ENCODE peak calls at places on chromosomes 12 and 14, in eight cellular contexts. F is activated gamma-delta T cell treated with Interleukin-2 at 50 U/mL for 16 hours; E is AG09319; K is activated CD4-positive, CD25-positive, alpha-beta regulatory T cell; S is stimulated activated CD8-positive, alpha-beta memory T cell treated with anti-CD3 and anti-CD28 coated beads, Interleukin-4, amount 100 ng/mL, for 4 hours; R is stimulated activated CD4-positive, alpha-beta T cell treated with anti-CD3 and anti-CD28 coated beads, TNF-alpha, amount 100 ng/mL, for 48 hours; C is IMR-90; H is CD8-positive, alpha-beta memory T cell. T is an unnamed sample.

GRCh38 chr12:89552376-89552775 is 26.5 kb upstream of the POC1B start:
- DNase-seq in F (no peak), E (no peak), K (no peak), S (no peak), R (no peak), C (peak), H (no peak), T (peak)

GRCh38 chr14:104332634-104333270 is 194.4 kb downstream of the KIF26A start:
- DNase-seq in F (no peak), E (no peak), K (no peak), S (no peak), R (no peak), C (no peak), H (no peak), T (no peak)

GRCh38 chr14:44995770-44996294 is 33.8 kb downstream of the TOGARAM1 start:
- DNase-seq in F (no peak), E (no peak), K (no peak), S (no peak), R (no peak), C (peak), H (no peak), T (no peak)

GRCh38 chr14:61566537-61567225 is 128.6 kb upstream of the HIF1A start:
- DNase-seq in F (no peak), E (no peak), K (no peak), S (no peak), R (no peak), C (peak), H (no peak), T (peak)

GRCh38 chr14:50062438-50063039 is 53.8 kb downstream of the VCPKMT start:
- DNase-seq in F (peak), E (no peak), K (peak), S (peak), R (peak), C (peak), H (peak), T (peak)

GRCh38 chr12:2893007-2893406 is 2.3 kb downstream of the TULP3 start:
- DNase-seq in F (no peak), E (peak), K (no peak), S (no peak), R (no peak), C (peak), H (no peak), T (no peak)

GRCh38 chr12:5907812-5908211 is 37.2 kb downstream of the ANO2 start:
- DNase-seq in F (no peak), E (no peak), K (no peak), S (no peak), R (no peak), C (no peak), H (no peak), T (no peak)

GRCh38 chr14:35365130-35366047 is 39.2 kb downstream of the NFKBIA start:
- DNase-seq in F (peak), E (no peak), K (peak), S (peak), R (peak), C (peak), H (no peak), T (peak)

GRCh38 chr14:77377502-77377844 is 294 bp downstream of the SAMD15 start:
- DNase-seq in F (no peak), E (no peak), K (no peak), S (no peak), R (no peak), C (no peak), H (no peak), T (no peak)

GRCh38 chr12:93946542-93947150 is 201.7 kb upstream of the PLXNC1 start:
- DNase-seq in F (no peak), E (no peak), K (no peak), S (no peak), R (no peak), C (peak), H (no peak), T (no peak)

GRCh38 chr14:22438742-22439141 is 150.3 kb downstream of the DAD1 start:
- DNase-seq in F (no peak), E (no peak), K (no peak), S (no peak), R (no peak), C (no peak), H (no peak), T (no peak)

GRCh38 chr14:31090872-31091764 is 64.9 kb upstream of the STRN3 start:
- DNase-seq in F (no peak), E (peak), K (no peak), S (no peak), R (no peak), C (peak), H (no peak), T (peak)

GRCh38 chr14:95288672-95289322 is 30.9 kb downstream of the CLMN start:
- DNase-seq in F (no peak), E (no peak), K (no peak), S (no peak), R (no peak), C (no peak), H (no peak), T (no peak)

GRCh38 chr12:70002097-70002911 is 177.3 kb downstream of the MYRFL start:
- DNase-seq in F (no peak), E (peak), K (no peak), S (no peak), R (no peak), C (no peak), H (no peak), T (no peak)

GRCh38 chr14:105346880-105347586 is 32.5 kb downstream of the PACS2 start:
- DNase-seq in F (no peak), E (no peak), K (no peak), S (no peak), R (no peak), C (no peak), H (no peak), T (no peak)

GRCh38 chr12:117166107-117166506 is 24.2 kb downstream of the FBXO21 start:
- DNase-seq in F (no peak), E (no peak), K (no peak), S (no peak), R (no peak), C (no peak), H (no peak), T (no peak)

GRCh38 chr12:67820694-67821093 is 168.6 kb upstream of the IFNG-AS1 start:
- DNase-seq in F (no peak), E (no peak), K (no peak), S (no peak), R (no peak), C (no peak), H (no peak), T (no peak)

GRCh38 chr12:3365416-3366385 is 125.3 kb upstream of the PRMT8 start:
- DNase-seq in F (no peak), E (no peak), K (no peak), S (no peak), R (no peak), C (no peak), H (no peak), T (no peak)

GRCh38 chr12:32455607-32456063 is 56.3 kb downstream of the FGD4 start:
- DNase-seq in F (peak), E (peak), K (no peak), S (no peak), R (no peak), C (peak), H (peak), T (peak)

GRCh38 chr12:100229036-100229635 is 28.5 kb downstream of the ACTR6 start:
- DNase-seq in F (no peak), E (no peak), K (no peak), S (no peak), R (no peak), C (peak), H (no peak), T (no peak)

GRCh38 chr12:52542785-52543318 is 10.1 kb downstream of the KRT71 start:
- DNase-seq in F (no peak), E (no peak), K (no peak), S (no peak), R (no peak), C (no peak), H (no peak), T (no peak)